ENCODE peak calls at places on chromosomes 3 and 15, in nine cellular contexts. A is GM23338; L is Calu3; E is astrocyte of the hippocampus; W is CD8-positive, alpha-beta T cell; V is activated CD4-positive, CD25-positive, alpha-beta regulatory T cell treated with anti-CD3 and anti-CD28 coated beads, Interleukin-2, amount 50 U/mL, for 72 hours; K is C1 segment of cervical spinal cord; M is endodermal cell; D is NCI-H460. Y is an unnamed sample.

GRCh38 chr15:88061452-88061851 is 195.1 kb downstream of the NTRK3 start:
- DNase-seq in A (no peak), L (no peak), E (no peak), W (no peak), V (no peak), K (peak), M (no peak), D (no peak), Y (no peak)

GRCh38 chr15:48592221-48592731 is 53.2 kb downstream of the FBN1 start:
- DNase-seq in A (no peak), L (no peak), E (peak), W (no peak), V (no peak), K (no peak), M (no peak), D (no peak), Y (no peak)

GRCh38 chr3:15983232-15983631 is 185.5 kb upstream of the ANKRD28 start:
- DNase-seq in A (no peak), L (no peak), E (peak), W (no peak), V (no peak), K (no peak), M (no peak), D (no peak), Y (no peak)

GRCh38 chr15:93144477-93145270 is 55.7 kb upstream of the RGMA start:
- DNase-seq in A (no peak), L (no peak), E (no peak), W (no peak), V (no peak), K (peak), M (no peak), D (no peak), Y (no peak)

GRCh38 chr3:51024765-51025681 is 350.3 kb downstream of the DOCK3 start:
- DNase-seq in A (peak), L (peak), E (no peak), W (peak), V (peak), K (no peak), M (peak), D (no peak), Y (peak)

GRCh38 chr15:78617131-78617915 is 3.5 kb downstream of the CHRNA3 start:
- DNase-seq in A (no peak), L (no peak), E (no peak), W (no peak), V (no peak), K (no peak), M (no peak), D (no peak), Y (no peak)

GRCh38 chr15:88657326-88658069 is 18.7 kb downstream of the ISG20 start:
- DNase-seq in A (peak), L (peak), E (peak), W (no peak), V (peak), K (no peak), M (peak), D (peak), Y (no peak)

GRCh38 chr15:45616901-45617323 is 17.9 kb upstream of the SQOR start:
- DNase-seq in A (no peak), L (no peak), E (no peak), W (no peak), V (no peak), K (no peak), M (no peak), D (no peak), Y (peak)

GRCh38 chr3:53513556-53514190 is 19.3 kb downstream of the CACNA1D start:
- DNase-seq in A (no peak), L (peak), E (no peak), W (no peak), V (no peak), K (no peak), M (no peak), D (no peak), Y (no peak)

GRCh38 chr3:150059729-150060128 is 89.0 kb upstream of the PFN2 start:
- DNase-seq in A (no peak), L (no peak), E (peak), W (no peak), V (no peak), K (no peak), M (no peak), D (no peak), Y (no peak)

GRCh38 chr3:47288966-47289910 is 6.5 kb downstream of the KLHL18 start:
- DNase-seq in A (no peak), L (no peak), E (no peak), W (no peak), V (no peak), K (no peak), M (no peak), D (no peak), Y (no peak)

GRCh38 chr3:196813903-196814302 is 53.8 kb upstream of the SENP5 start:
- DNase-seq in A (no peak), L (no peak), E (no peak), W (no peak), V (no peak), K (no peak), M (no peak), D (no peak), Y (no peak)

GRCh38 chr3:141949394-141949793 is 73.0 kb downstream of the ATP1B3 start:
- DNase-seq in A (no peak), L (no peak), E (no peak), W (no peak), V (no peak), K (no peak), M (peak), D (no peak), Y (no peak)

GRCh38 chr3:127483902-127484591 is 106.5 kb downstream of the TPRA1 start:
- DNase-seq in A (no peak), L (no peak), E (peak), W (no peak), V (no peak), K (no peak), M (peak), D (no peak), Y (no peak)

GRCh38 chr3:49841126-49841525 is 15.2 kb downstream of the TRAIP start:
- DNase-seq in A (peak), L (peak), E (peak), W (no peak), V (no peak), K (no peak), M (peak), D (no peak), Y (no peak)

GRCh38 chr3:147398841-147399534 is 7.4 kb downstream of the ZIC4 start:
- DNase-seq in A (no peak), L (peak), E (no peak), W (no peak), V (no peak), K (no peak), M (no peak), D (no peak), Y (no peak)

GRCh38 chr3:111936191-111936841 is 42.5 kb upstream of the ABHD10 start:
- DNase-seq in A (no peak), L (no peak), E (peak), W (no peak), V (no peak), K (no peak), M (no peak), D (peak), Y (no peak)

GRCh38 chr3:10234526-10235230 is 13.6 kb upstream of the TATDN2 start:
- DNase-seq in A (peak), L (no peak), E (no peak), W (no peak), V (no peak), K (no peak), M (peak), D (no peak), Y (no peak)

GRCh38 chr3:72176537-72177041 is 391.6 kb upstream of the PROK2 start:
- DNase-seq in A (no peak), L (no peak), E (no peak), W (no peak), V (no peak), K (no peak), M (no peak), D (no peak), Y (peak)

GRCh38 chr3:172847292-172847691 is 96.8 kb downstream of the ECT2 start:
- DNase-seq in A (no peak), L (no peak), E (no peak), W (no peak), V (no peak), K (no peak), M (no peak), D (no peak), Y (no peak)

GRCh38 chr15:57286446-57287127 is 89.7 kb upstream of the CGNL1 start:
- DNase-seq in A (peak), L (no peak), E (no peak), W (no peak), V (no peak), K (no peak), M (no peak), D (no peak), Y (no peak)

GRCh38 chr3:61560452-61561373 is 658 bp upstream of the PTPRG start:
- DNase-seq in A (peak), L (peak), E (peak), W (no peak), V (no peak), K (peak), M (peak), D (peak), Y (peak)

GRCh38 chr15:96264801-96265515 is 65.5 kb upstream of the NR2F2 start:
- DNase-seq in A (no peak), L (peak), E (peak), W (no peak), V (no peak), K (no peak), M (no peak), D (peak), Y (no peak)

GRCh38 chr3:40201770-40202169 is 107.7 kb upstream of the EIF1B start:
- DNase-seq in A (no peak), L (no peak), E (no peak), W (no peak), V (no peak), K (no peak), M (peak), D (no peak), Y (no peak)

GRCh38 chr15:39430389-39430788 is 150.5 kb upstream of the THBS1 start:
- DNase-seq in A (no peak), L (no peak), E (no peak), W (no peak), V (no peak), K (no peak), M (no peak), D (no peak), Y (no peak)

Y was measured in transverse colon.